ENCODE peak calls at places on chromosome 3, in four cellular contexts. J is fibroblast of the aortic adventitia, E is HT-29, T is astrocyte of the spinal cord. D is an unnamed sample.

GRCh38 chr3:53808496-53808895 is 37.7 kb downstream of the CHDH start:
- DNase-seq in J (no peak), E (no peak), T (no peak), D (no peak)

GRCh38 chr3:188915137-188915536 is 256.6 kb upstream of the TPRG1 start:
- DNase-seq in J (peak), E (no peak), T (peak), D (no peak)

GRCh38 chr3:179558742-179559364 is 3.9 kb upstream of the ACTL6A start:
- DNase-seq in J (peak), E (peak), T (peak), D (peak)

GRCh38 chr3:47250309-47251060 is 32.1 kb downstream of the KIF9 start:
- DNase-seq in J (peak), E (peak), T (peak), D (peak)

GRCh38 chr3:61808526-61808925 is 247.2 kb downstream of the PTPRG start:
- DNase-seq in J (peak), E (no peak), T (no peak), D (peak)

GRCh38 chr3:185788292-185788691 is 36.5 kb downstream of the IGF2BP2 start:
- DNase-seq in J (no peak), E (no peak), T (no peak), D (no peak)

GRCh38 chr3:185813691-185814215 is 11.1 kb downstream of the IGF2BP2 start:
- DNase-seq in J (peak), E (no peak), T (peak), D (no peak)

GRCh38 chr3:40718681-40719080 is 193.9 kb downstream of the ZNF621 start:
- DNase-seq in J (no peak), E (no peak), T (no peak), D (no peak)

GRCh38 chr3:146152841-146153240 is 8.1 kb downstream of the PLOD2 start:
- DNase-seq in J (no peak), E (no peak), T (no peak), D (no peak)

GRCh38 chr3:70840106-70840870 is 527.9 kb upstream of the MDFIC2 start:
- DNase-seq in J (no peak), E (no peak), T (peak), D (no peak)

GRCh38 chr3:36868614-36869436 is 76.0 kb downstream of the TRANK1 start:
- DNase-seq in J (peak), E (peak), T (peak), D (no peak)

GRCh38 chr3:65314265-65314664 is 626.5 kb upstream of the ADAMTS9 start:
- DNase-seq in J (no peak), E (no peak), T (no peak), D (no peak)

GRCh38 chr3:156291269-156292123 is 171.1 kb downstream of the KCNAB1 start:
- DNase-seq in J (peak), E (no peak), T (no peak), D (no peak)

GRCh38 chr3:183308746-183309145 is 55.7 kb downstream of the B3GNT5 start:
- DNase-seq in J (no peak), E (no peak), T (no peak), D (no peak)

GRCh38 chr3:194200422-194201060 is 64.6 kb downstream of the HES1 start:
- DNase-seq in J (peak), E (no peak), T (no peak), D (no peak)

GRCh38 chr3:138945646-138946553 is 1.0 kb downstream of the FOXL2 start:
- DNase-seq in J (peak), E (no peak), T (peak), D (no peak)

GRCh38 chr3:177973241-177973840 is 562.9 kb upstream of the KCNMB2 start:
- DNase-seq in J (peak), E (no peak), T (peak), D (no peak)

GRCh38 chr3:107217161-107217560 is 160.1 kb upstream of the CCDC54 start:
- DNase-seq in J (peak), E (no peak), T (peak), D (no peak)

GRCh38 chr3:85781806-85782205 is 823.0 kb downstream of the CADM2 start:
- DNase-seq in J (no peak), E (no peak), T (no peak), D (no peak)

GRCh38 chr3:71423151-71423906 is 160.2 kb downstream of the FOXP1 start:
- DNase-seq in J (peak), E (peak), T (peak), D (peak)

GRCh38 chr3:110881069-110881468 is 190.5 kb upstream of the NECTIN3 start:
- DNase-seq in J (peak), E (peak), T (peak), D (peak)

GRCh38 chr3:120302361-120302760 is 17.3 kb upstream of the GPR156 start:
- DNase-seq in J (peak), E (no peak), T (no peak), D (no peak)

GRCh38 chr3:124149774-124150173 is 157.8 kb upstream of the ROPN1 start:
- DNase-seq in J (no peak), E (no peak), T (no peak), D (no peak)

GRCh38 chr3:190205739-190206138 is 85.0 kb upstream of the P3H2 start:
- DNase-seq in J (peak), E (no peak), T (peak), D (no peak)

GRCh38 chr3:144429719-144430121 is 458.1 kb downstream of the DIPK2A start:
- DNase-seq in J (no peak), E (no peak), T (no peak), D (no peak)

GRCh38 chr3:42655980-42656679 is 2.6 kb downstream of the ZBTB47 start:
- DNase-seq in J (peak), E (no peak), T (peak), D (peak)

GRCh38 chr3:13019243-13019701 is 54.0 kb downstream of the IQSEC1 start:
- DNase-seq in J (peak), E (no peak), T (peak), D (peak)

GRCh38 chr3:29757054-29757777 is 476.3 kb downstream of the RBMS3 start:
- DNase-seq in J (peak), E (no peak), T (peak), D (no peak)

GRCh38 chr3:111797035-111797717 is 61.9 kb upstream of the PHLDB2 start:
- DNase-seq in J (peak), E (no peak), T (no peak), D (no peak)

GRCh38 chr3:1734494-1735122 is 364.1 kb upstream of the CNTN4 start:
- DNase-seq in J (no peak), E (no peak), T (no peak), D (no peak)

GRCh38 chr3:179599531-179599930 is 4.9 kb downstream of the MRPL47 start:
- DNase-seq in J (no peak), E (no peak), T (no peak), D (no peak)

GRCh38 chr3:100899440-100900091 is 93.7 kb downstream of the ABI3BP start:
- DNase-seq in J (peak), E (no peak), T (no peak), D (no peak)

GRCh38 chr3:189937302-189938255 is 183.1 kb downstream of the P3H2 start:
- DNase-seq in J (peak), E (peak), T (peak), D (no peak)

GRCh38 chr3:40445880-40446279 is 11.3 kb upstream of the RPL14 start:
- DNase-seq in J (no peak), E (no peak), T (no peak), D (no peak)

D was measured in Right ventricle myocardium superior.